ENCODE peak calls at places on chromosomes 13 and 19, in seven cellular contexts. R is mesenchymal stem cell, E is GM23248, P is mesendoderm, D is astrocyte, O is endodermal cell, Y is DND-41. A is an unnamed sample. For H3K27me3, the result is how much of the 10 kb centered on the place peaks cover.

GRCh38 chr19:58228584-58229254 is at the start of gene ZNF544:
- DNase-seq in R (peak), E (peak), P (peak), D (peak), O (peak), Y (peak), A (peak)

GRCh38 chr13:104586010-104586746 is 1520.0 kb upstream of the SLC10A2 start:
- DNase-seq in R (peak), E (no peak), P (no peak), D (peak), O (no peak), Y (no peak), A (peak)

GRCh38 chr13:37617162-37617561 is 18.6 kb upstream of the POSTN start:
- DNase-seq in R (peak), E (peak), P (peak), D (peak), O (no peak), Y (no peak), A (peak)

GRCh38 chr19:10086032-10086903 is at the start of gene SHFL:
- DNase-seq in R (peak), E (peak), P (no peak), D (peak), O (peak), Y (peak), A (peak)

GRCh38 chr13:66365101-66365500 is 865.0 kb downstream of the PCDH9 start:
- DNase-seq in R (no peak), E (no peak), P (no peak), D (no peak), O (no peak), Y (no peak), A (no peak)

GRCh38 chr13:24178847-24179845 is 18.6 kb downstream of the SPATA13 start:
- DNase-seq in R (peak), E (peak), P (no peak), D (peak), O (no peak), Y (no peak), A (peak)

GRCh38 chr13:50125306-50125555 is 110.0 kb downstream of the KCNRG start:
- DNase-seq in R (no peak), E (no peak), P (no peak), D (no peak), O (no peak), Y (no peak), A (no peak)

GRCh38 chr13:25885418-25885817 is 166.4 kb downstream of the SHISA2 start:
- DNase-seq in R (no peak), E (no peak), P (no peak), D (no peak), O (peak), Y (no peak), A (no peak)

GRCh38 chr13:40995997-40996396 is 23.1 kb downstream of the ELF1 start:
- DNase-seq in R (no peak), E (no peak), P (no peak), D (no peak), O (no peak), Y (no peak), A (no peak)

GRCh38 chr19:604355-604754 is 14.7 kb downstream of the HCN2 start:
- DNase-seq in R (no peak), E (peak), P (peak), D (no peak), O (no peak), Y (peak), A (no peak)

GRCh38 chr19:18304194-18304495 is 18.7 kb downstream of the LSM4 start:
- DNase-seq in R (no peak), E (peak), P (no peak), D (no peak), O (no peak), Y (no peak), A (peak)
- H3K27me3 ChIP-seq in R (under half), E (under half), P (under half), D (under half), O (under half), Y (under half), A (under half)

DNA sequence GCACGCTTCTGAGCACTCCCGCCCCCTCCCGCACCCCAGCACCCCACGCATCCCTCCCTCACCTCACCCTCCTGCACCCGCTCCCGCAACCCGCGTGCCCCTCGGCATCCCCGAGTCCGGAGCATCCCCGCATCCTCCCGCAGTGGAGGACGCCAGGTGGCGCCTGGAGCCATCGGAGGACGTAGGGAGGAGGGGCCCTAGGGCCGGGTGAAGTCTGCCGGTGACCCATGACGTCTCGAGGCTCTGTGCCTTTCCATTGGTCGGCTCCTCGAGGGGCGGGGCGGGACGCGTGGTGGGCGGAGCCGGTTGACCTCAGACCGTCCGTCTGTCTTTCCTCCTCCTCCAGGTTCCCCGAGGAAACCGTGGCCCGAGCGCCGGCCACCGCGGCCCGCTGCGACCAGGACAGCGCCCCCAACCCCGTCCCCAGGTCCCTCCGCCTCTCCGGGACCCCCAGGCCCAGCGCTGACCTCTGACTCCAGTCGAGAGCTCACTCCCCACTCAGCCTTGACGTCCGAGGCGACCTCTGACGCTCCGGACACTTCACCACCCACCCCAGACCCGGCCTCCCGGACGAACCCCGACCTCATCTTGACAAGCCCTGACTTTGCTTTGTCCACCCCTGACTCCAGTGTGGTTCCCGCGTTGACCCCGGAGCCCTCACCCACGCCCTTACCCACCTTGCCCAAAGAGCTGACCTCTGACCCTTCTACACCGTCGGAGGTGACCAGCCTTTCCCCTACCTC is 19.9 kb downstream of the SBK2 start:
- DNase-seq in R (peak), E (peak), P (peak), D (peak), O (peak), Y (peak), A (peak)
- H3K9ac ChIP-seq in R (peak), E (peak), P (peak), D (peak), O (no peak), Y (peak), A (peak)

DNA sequence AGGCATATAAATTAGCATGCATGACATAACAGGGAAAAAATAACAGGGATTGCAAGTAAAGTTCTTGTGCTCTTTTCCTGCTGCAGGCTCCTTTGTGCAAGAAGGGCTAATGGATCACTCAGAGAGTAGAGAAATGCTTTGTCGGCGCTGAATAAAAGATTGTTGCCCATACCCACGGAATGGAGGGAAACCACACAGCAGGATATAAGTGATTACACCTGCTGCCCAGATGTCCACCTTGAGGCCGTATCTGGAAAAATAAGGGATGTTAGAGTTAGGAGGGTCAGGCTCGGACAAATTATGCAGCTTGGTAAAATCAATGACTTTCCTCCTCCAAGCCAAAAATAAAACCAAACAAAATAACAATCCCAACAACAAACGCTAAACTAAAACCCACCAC is 322.3 kb downstream of the DCLK1 start:
- DNase-seq in R (no peak), E (no peak), P (no peak), D (no peak), O (no peak), Y (no peak), A (no peak)
- H3K27me3 ChIP-seq in R (under half), E (under half), P (under half), D (under half), O (under half), Y (under half), A (under half)

DNA sequence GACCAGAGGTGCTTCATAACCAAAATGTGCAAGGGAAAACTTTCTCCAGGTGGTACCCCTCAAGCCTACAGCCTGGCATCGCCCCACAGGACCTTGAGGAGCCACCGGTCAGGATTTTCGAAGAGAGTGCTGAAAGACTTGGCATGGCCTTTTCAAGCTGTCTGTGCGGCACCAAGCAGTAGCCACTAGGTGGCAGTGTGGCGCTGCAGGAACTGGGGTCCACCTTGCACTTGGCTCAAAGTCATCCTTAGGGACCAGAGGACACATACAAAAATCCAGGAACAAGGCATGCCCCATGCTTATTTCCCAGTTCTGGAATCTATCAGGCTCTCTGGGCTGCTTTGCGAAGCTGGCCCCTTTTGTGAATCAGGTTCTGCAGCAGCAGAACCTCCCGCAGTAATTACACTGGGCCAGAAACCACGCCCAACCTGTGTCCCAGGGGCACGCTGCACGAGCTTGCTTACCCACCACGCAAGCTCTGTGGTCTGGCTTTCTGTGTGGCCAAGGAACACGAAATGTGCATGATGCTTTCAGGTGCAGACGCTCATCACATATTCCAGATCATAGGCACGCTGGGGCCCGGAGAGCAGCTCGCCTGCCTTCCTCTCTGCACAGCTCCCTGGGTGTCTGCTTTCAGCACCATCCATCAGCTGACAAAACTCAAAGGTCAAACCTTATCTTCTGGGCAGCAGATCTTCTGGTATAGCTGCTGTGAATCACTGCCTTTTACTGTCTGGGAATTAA is 87.2 kb downstream of the SLC7A1 start:
- DNase-seq in R (peak), E (peak), P (peak), D (peak), O (peak), Y (peak), A (peak)
- H3K9ac ChIP-seq in R (no peak), E (peak), P (no peak), D (peak), O (no peak), Y (no peak), A (no peak)

DNA sequence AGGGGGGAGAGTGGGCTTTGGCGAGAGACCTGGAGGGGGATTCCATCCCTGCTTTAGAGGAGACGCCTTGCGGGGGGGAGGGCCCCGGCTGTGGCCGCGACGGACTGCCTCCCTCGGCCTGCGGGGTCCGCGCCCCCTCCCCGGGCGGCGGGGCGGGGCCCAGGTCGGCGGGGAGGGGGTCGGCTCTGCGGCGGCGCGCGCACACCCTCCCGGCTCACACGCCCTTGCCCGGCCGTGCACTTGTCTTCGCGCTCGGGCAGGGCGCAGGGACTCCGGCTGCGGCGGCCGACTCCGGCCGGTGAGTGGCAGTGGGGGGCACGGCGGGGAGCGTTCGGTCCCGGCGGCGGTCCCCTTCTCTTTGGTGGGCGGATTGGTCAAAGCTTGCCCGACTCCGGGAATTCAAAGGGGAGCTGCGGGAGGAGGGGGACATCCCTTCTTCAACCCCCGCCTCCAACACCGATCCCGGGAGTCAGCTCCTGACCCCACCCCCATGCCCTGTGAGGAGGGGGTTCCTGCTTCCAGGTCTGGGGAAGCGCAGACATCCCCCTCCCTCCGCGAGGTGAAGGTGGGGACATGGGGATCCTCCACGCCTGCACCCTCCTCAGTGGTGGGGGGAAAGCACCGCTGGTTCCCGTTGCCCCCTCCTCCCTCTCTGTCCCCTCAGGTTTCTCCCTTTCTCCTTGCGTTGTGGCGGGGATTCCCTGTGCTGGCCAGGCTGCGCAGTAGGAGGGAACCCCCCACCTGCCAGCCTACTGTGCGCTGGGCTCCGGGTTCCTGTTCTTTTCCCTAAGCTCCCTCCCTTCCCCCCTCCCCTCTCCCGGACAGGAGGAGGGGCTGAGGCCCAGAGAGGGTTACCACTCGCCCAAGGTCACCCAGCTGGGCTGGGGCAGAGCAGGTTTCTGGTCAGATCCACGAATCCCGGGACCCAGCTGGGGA is 14.6 kb upstream of the KCNN1 start:
- DNase-seq in R (no peak), E (no peak), P (no peak), D (no peak), O (peak), Y (no peak), A (peak)
- H3K27me3 ChIP-seq in R (half or more), E (half or more), P (under half), D (half or more), O (half or more), Y (under half), A (half or more)

GRCh38 chr19:11380653-11381534 is 3.2 kb downstream of the EPOR start:
- DNase-seq in R (peak), E (peak), P (peak), D (peak), O (peak), Y (peak), A (peak)
- H3K9ac ChIP-seq in R (peak), E (peak), P (peak), D (peak), O (peak), Y (peak), A (peak)

GRCh38 chr19:49430172-49430677 is 5.0 kb downstream of the GFY start:
- DNase-seq in R (no peak), E (no peak), P (peak), D (no peak), O (no peak), Y (no peak), A (no peak)

GRCh38 chr19:49428547-49429451 is 3.6 kb downstream of the GFY start:
- DNase-seq in R (no peak), E (no peak), P (no peak), D (no peak), O (no peak), Y (no peak), A (no peak)

GRCh38 chr19:49432141-49433073 is 7.2 kb downstream of the GFY start:
- DNase-seq in R (no peak), E (no peak), P (peak), D (no peak), O (peak), Y (no peak), A (no peak)

GRCh38 chr19:49431330-49431749 is 6.2 kb downstream of the GFY start:
- DNase-seq in R (no peak), E (no peak), P (no peak), D (no peak), O (no peak), Y (peak), A (no peak)

GRCh38 chr19:49430678-49431329 is 5.6 kb downstream of the GFY start:
- DNase-seq in R (no peak), E (peak), P (peak), D (no peak), O (no peak), Y (peak), A (no peak)
- H3K27me3 ChIP-seq in R (half or more), E (half or more), P (under half), D (half or more), O (half or more), Y (under half), A (half or more)

DNA sequence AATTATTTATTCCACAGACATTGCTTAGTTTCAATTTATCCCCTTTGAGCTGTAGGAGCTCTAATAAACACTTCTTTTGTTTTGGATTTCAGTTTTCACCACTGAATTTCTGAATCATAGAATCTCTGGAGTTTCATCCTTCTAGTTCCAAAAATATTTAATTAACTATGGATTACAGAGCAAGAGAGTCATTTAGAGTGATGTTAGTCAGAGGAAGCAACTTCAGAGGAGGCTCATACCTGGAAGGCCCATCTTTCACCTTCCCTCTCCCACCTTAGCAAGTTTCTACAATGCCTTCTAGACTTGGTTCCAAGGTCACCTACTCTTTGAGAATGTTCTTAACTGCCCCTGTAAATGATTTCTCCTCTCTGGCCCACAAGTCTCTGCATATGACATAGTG is 353.2 kb downstream of the SPRY2 start:
- DNase-seq in R (no peak), E (peak), P (no peak), D (no peak), O (no peak), Y (no peak), A (no peak)
- H3K9ac ChIP-seq in R (peak), E (peak), P (no peak), D (no peak), O (no peak), Y (no peak), A (peak)

GRCh38 chr13:98751397-98752110 is 918 bp downstream of the SLC15A1 start:
- DNase-seq in R (peak), E (peak), P (peak), D (peak), O (peak), Y (no peak), A (peak)

GRCh38 chr13:98755116-98755515 is 2.6 kb upstream of the SLC15A1 start:
- DNase-seq in R (no peak), E (no peak), P (no peak), D (no peak), O (no peak), Y (no peak), A (no peak)

GRCh38 chr13:98752111-98752941 is at the start of gene SLC15A1:
- DNase-seq in R (no peak), E (peak), P (no peak), D (no peak), O (peak), Y (no peak), A (peak)

GRCh38 chr13:98752942-98753290 is 444 bp upstream of the SLC15A1 start:
- DNase-seq in R (no peak), E (no peak), P (no peak), D (no peak), O (no peak), Y (no peak), A (no peak)

GRCh38 chr13:98755729-98756128 is 3.3 kb upstream of the SLC15A1 start:
- DNase-seq in R (no peak), E (no peak), P (no peak), D (no peak), O (no peak), Y (no peak), A (no peak)
- H3K27me3 ChIP-seq in R (under half), E (under half), P (under half), D (under half), O (under half), Y (under half), A (under half)